ENCODE peak calls at places on chromosomes 5 and 9, in five cellular contexts. W is Peyer's patch, C is H1, G is fibroblast of lung, A is heart right ventricle. P is an unnamed sample.

GRCh38 chr5:55159763-55160492 is at the start of gene GPX8:
- DNase-seq in W (no peak), A (no peak), G (peak), C (no peak), P (no peak)

GRCh38 chr9:104606202-104606601 is 775 bp upstream of the OR13C2 start:
- DNase-seq in G (no peak), W (no peak), C (no peak), A (no peak), P (no peak)

GRCh38 chr9:127522727-127523126 is 71.4 kb downstream of the LRSAM1 start:
- DNase-seq in C (no peak), W (peak), G (no peak), A (no peak), P (no peak)

GRCh38 chr9:125146247-125146646 is 2.9 kb upstream of the SCAI start:
- DNase-seq in A (no peak), C (no peak), G (peak), W (no peak), P (no peak)

GRCh38 chr5:144187699-144188294 is 17.1 kb downstream of the KCTD16 start:
- DNase-seq in C (no peak), W (no peak), G (peak), A (no peak), P (no peak)

GRCh38 chr9:70485273-70485858 is 70.9 kb upstream of the KLF9 start:
- DNase-seq in C (no peak), G (no peak), A (peak), W (no peak), P (no peak)

GRCh38 chr5:74288038-74288437 is 352.5 kb downstream of the ENC1 start:
- DNase-seq in G (no peak), C (no peak), W (no peak), A (no peak), P (no peak)

GRCh38 chr9:121972501-121972981 is 120.6 kb downstream of the TTLL11 start:
- DNase-seq in G (no peak), C (no peak), W (peak), A (no peak), P (no peak)

GRCh38 chr5:157965040-157965439 is 106.1 kb upstream of the CLINT1 start:
- DNase-seq in A (no peak), W (no peak), C (no peak), G (no peak), P (no peak)

GRCh38 chr5:168489059-168489458 is 2.8 kb downstream of the RARS1 start:
- DNase-seq in C (no peak), G (no peak), A (no peak), W (no peak), P (no peak)

GRCh38 chr9:109320338-109320733 is 523 bp downstream of the EPB41L4B start:
- DNase-seq in A (no peak), W (peak), C (no peak), G (no peak), P (no peak)

GRCh38 chr5:54669845-54670635 is 152.5 kb downstream of the SNX18 start:
- DNase-seq in W (no peak), G (no peak), C (no peak), A (no peak), P (no peak)

GRCh38 chr5:9381464-9381863 is 164.4 kb downstream of the SEMA5A start:
- DNase-seq in W (no peak), C (no peak), G (no peak), A (no peak), P (no peak)

GRCh38 chr9:89362647-89363310 is 44.5 kb downstream of the SECISBP2 start:
- DNase-seq in W (peak), A (no peak), G (no peak), C (no peak), P (no peak)

GRCh38 chr9:113955076-113955752 is 79.1 kb downstream of the ZNF618 start:
- DNase-seq in G (peak), A (no peak), C (no peak), W (no peak), P (no peak)

GRCh38 chr5:116577064-116577788 is 2.6 kb upstream of the SEMA6A start:
- DNase-seq in G (no peak), C (no peak), W (no peak), A (no peak), P (no peak)

GRCh38 chr5:131589510-131590348 is 45.3 kb downstream of the RAPGEF6 start:
- DNase-seq in G (peak), W (no peak), C (peak), A (no peak), P (no peak)

GRCh38 chr5:127585661-127586060 is 63.2 kb upstream of the CTXN3 start:
- DNase-seq in C (no peak), W (no peak), G (no peak), A (no peak), P (no peak)

GRCh38 chr9:78439866-78440830 is 143.2 kb downstream of the PSAT1 start:
- DNase-seq in C (peak), A (no peak), W (no peak), G (no peak), P (no peak)

GRCh38 chr5:122310886-122311285 is 1.2 kb upstream of the SNCAIP start:
- DNase-seq in C (no peak), G (no peak), W (no peak), A (no peak), P (peak)

GRCh38 chr9:121633144-121633714 is 18.2 kb upstream of the DAB2IP start:
- DNase-seq in G (no peak), A (no peak), C (no peak), W (no peak), P (no peak)

GRCh38 chr9:124839612-124840299 is 13.5 kb upstream of the WDR38 start:
- DNase-seq in W (no peak), G (peak), A (no peak), C (peak), P (no peak)

GRCh38 chr9:129278391-129279237 is 100.6 kb upstream of the IER5L start:
- DNase-seq in C (peak), A (no peak), W (peak), G (no peak), P (peak)

GRCh38 chr5:140672455-140673186 is 755 bp downstream of the DND1 start:
- DNase-seq in A (peak), G (no peak), C (peak), W (no peak), P (no peak)

GRCh38 chr5:111675540-111675939 is 81.5 kb downstream of the NREP start:
- DNase-seq in A (no peak), W (no peak), G (no peak), C (no peak), P (no peak)

GRCh38 chr9:74742792-74743389 is 144.8 kb downstream of the TRPM6 start:
- DNase-seq in A (no peak), W (no peak), G (peak), C (no peak), P (peak)

DNA sequence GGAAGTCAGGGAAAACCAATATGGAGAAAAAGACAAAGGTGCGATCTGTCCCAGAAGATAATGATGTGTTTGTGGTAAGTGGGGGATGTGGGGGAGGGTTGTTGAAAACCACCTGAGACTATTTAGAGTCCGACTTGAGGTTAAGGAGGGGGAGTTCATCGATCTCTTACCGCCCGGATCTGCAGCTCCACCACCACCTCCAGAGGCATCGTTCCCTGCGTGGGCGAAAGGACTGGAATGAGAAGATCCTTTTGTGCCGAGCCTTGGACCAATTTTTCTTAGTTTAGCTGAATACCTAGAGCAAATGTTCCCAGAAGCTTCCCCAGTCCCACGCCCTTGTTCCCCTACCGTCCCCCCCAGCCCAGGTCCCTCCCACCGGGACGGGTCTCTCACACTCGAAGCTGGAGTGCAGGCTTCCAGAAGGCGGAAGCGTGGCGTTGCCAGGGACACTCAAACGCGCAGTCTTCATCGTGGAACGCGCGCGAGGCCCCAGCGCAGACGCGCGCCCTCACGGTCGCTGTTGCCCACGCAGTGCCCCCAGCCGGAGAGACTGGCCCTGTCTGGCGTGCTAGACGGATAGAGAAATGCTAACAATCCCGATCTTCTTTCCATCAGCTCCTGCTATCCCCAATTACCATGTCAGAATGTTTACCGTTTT is at the start of gene SPATA6L:
- DNase-seq in A (peak), G (peak), W (peak), C (peak), P (peak)
- TF ChIP-seq CTCF in A (peak), G (no peak), W (no peak), C (no peak), P (peak)

GRCh38 chr5:154301726-154302125 is 111.2 kb downstream of the GALNT10 start:
- DNase-seq in W (no peak), A (no peak), C (peak), G (no peak), P (peak)
- H3K27ac ChIP-seq in W (no peak), A (peak), C (no peak), G (no peak), P (no peak)

GRCh38 chr9:18442629-18443491 is 31.1 kb upstream of the ADAMTSL1 start:
- DNase-seq in G (peak), A (peak), W (peak), C (peak), P (peak)

GRCh38 chr9:18437315-18438200 is 36.4 kb upstream of the ADAMTSL1 start:
- DNase-seq in G (peak), W (peak), A (peak), C (no peak), P (no peak)

GRCh38 chr9:18441245-18441644 is 32.7 kb upstream of the ADAMTSL1 start:
- DNase-seq in A (no peak), G (no peak), C (no peak), W (no peak), P (no peak)

GRCh38 chr9:18438951-18439350 is 35.0 kb upstream of the ADAMTSL1 start:
- DNase-seq in A (no peak), G (no peak), C (no peak), W (no peak), P (no peak)

DNA sequence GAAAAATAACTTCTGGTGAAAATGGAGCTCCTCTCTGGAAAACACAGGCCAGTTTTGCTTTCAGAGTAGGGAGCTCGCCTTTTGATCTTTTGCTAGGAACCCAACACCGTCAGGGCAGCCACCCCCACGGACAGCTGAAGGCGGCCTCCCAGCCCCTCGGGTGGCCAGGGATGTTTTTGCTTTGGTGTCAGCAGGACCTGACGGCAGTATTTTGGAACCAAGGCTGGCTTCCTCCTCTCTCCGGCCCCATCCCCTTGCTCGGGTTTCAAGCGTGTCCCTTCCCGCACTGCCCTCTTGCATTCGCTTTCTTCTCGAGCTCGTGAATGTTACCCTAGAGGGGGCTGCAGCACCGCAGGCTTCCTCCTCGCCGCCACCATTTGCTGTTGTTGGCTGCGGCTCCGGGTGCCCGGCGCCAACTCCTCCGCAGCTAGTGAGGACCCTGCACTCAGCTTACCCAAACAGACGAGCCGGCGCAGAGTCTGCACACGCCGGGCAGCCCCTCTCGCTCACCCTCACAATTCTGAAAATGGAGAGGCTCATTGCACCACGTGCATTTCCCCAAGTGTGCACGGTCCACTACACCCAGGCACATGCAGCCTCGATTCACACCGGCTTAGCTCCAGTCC is 35.5 kb upstream of the ADAMTSL1 start:
- DNase-seq in C (peak), A (peak), W (peak), G (peak), P (peak)
- TF ChIP-seq CTCF in C (peak), A (peak), W (peak), G (peak), P (peak)

GRCh38 chr9:81499571-81499970 is 189.8 kb downstream of the TLE1 start:
- DNase-seq in G (no peak), A (no peak), C (no peak), W (no peak), P (no peak)
- H3K27ac ChIP-seq in G (no peak), A (no peak), C (no peak), W (no peak), P (peak)